ENCODE peak calls at places on chromosomes 4 and X, in four cellular contexts. O is stimulated activated CD8-positive, alpha-beta memory T cell treated with anti-CD3 and anti-CD28 coated beads, Interleukin-2, amount 100 ng/mL, for 48 hours; B is NCI-H1092 treated with DMSO at 0.1 percent for 48 hours; C is CD8-positive, alpha-beta memory T cell. P is an unnamed sample.
A peak's percentile ranks its signal among the peaks of the same experiment; 100 is the strongest.

GRCh38 chr4:127849505-127850234 is 31.0 kb upstream of the PLK4 start:
- DNase-seq in O (no peak), B (no peak), C (no peak), P (no peak)

GRCh38 chr4:89744915-89745314 is 92.0 kb downstream of the SNCA start:
- DNase-seq in O (no peak), B (no peak), C (no peak), P (no peak)

GRCh38 chr4:140252144-140252741 is 98.3 kb upstream of the MAML3 start:
- DNase-seq in O (no peak), B (peak; percentile 78), C (no peak), P (peak; percentile 92)

GRCh38 chr4:3867403-3868100 is 101.4 kb downstream of the ADRA2C start:
- DNase-seq in O (no peak), B (no peak), C (no peak), P (no peak)

GRCh38 chr4:176709417-176709816 is 83.3 kb downstream of the VEGFC start:
- DNase-seq in O (no peak), B (no peak), C (no peak), P (no peak)

GRCh38 chr4:110510955-110511544 is 35.1 kb downstream of the ENPEP start:
- DNase-seq in O (no peak), B (peak; percentile 65), C (peak; percentile 43), P (peak; percentile 61)

GRCh38 chrX:13263560-13264251 is 56.1 kb downstream of the ATXN3L start:
- DNase-seq in O (no peak), B (no peak), C (no peak), P (no peak)

GRCh38 chr4:138898282-138898681 is 117.3 kb upstream of the NOCT start:
- DNase-seq in O (no peak), B (no peak), C (no peak), P (peak; percentile 77)

GRCh38 chr4:1472148-1472797 is 66.0 kb upstream of the NKX1-1 start:
- DNase-seq in O (no peak), B (no peak), C (no peak), P (no peak)

GRCh38 chr4:165905405-165906027 is 32.5 kb downstream of the TLL1 start:
- DNase-seq in O (no peak), B (no peak), C (no peak), P (no peak)

GRCh38 chrX:68829594-68830485 is 1.0 kb downstream of the EFNB1 start:
- DNase-seq in O (no peak), B (peak; percentile 15), C (peak; percentile 16), P (peak; percentile 52)

P was measured in NCI-H69.